ENCODE peak calls at places on chromosomes 11 and 22, in five cellular contexts. L is NCI-H1105, E is anterior cingulate cortex, W is Ammon's horn, D is lung. Q is an unnamed sample.

GRCh38 chr11:9577551-9577950 is 4.1 kb downstream of the WEE1 start:
- DNase-seq in L (no peak), E (no peak), W (no peak), D (no peak), Q (no peak)

GRCh38 chr11:57357827-57358226 is 19.7 kb downstream of the P2RX3 start:
- DNase-seq in L (no peak), E (no peak), W (no peak), D (no peak), Q (no peak)

GRCh38 chr11:10607462-10607861 is 39.0 kb upstream of the LYVE1 start:
- DNase-seq in L (no peak), E (no peak), W (no peak), D (peak), Q (no peak)

GRCh38 chr22:46263208-46263575 is at the start of gene PKDREJ:
- DNase-seq in L (no peak), E (no peak), W (no peak), D (no peak), Q (no peak)

GRCh38 chr11:3382613-3383275 is 3.8 kb upstream of the ZNF195 start:
- DNase-seq in L (no peak), E (no peak), W (no peak), D (no peak), Q (no peak)

GRCh38 chr22:47357493-47357892 is 595.0 kb downstream of the TBC1D22A start:
- DNase-seq in L (no peak), E (no peak), W (no peak), D (no peak), Q (no peak)

GRCh38 chr11:109378049-109378448 is 43.9 kb upstream of the C11orf87 start:
- DNase-seq in L (no peak), E (no peak), W (no peak), D (no peak), Q (no peak)

GRCh38 chr11:11946180-11946579 is 62.2 kb downstream of the DKK3 start:
- DNase-seq in L (no peak), E (no peak), W (no peak), D (no peak), Q (no peak)

GRCh38 chr11:88398372-88399140 is 61.0 kb upstream of the CTSC start:
- DNase-seq in L (no peak), E (no peak), W (no peak), D (no peak), Q (no peak)

Q was measured in SK-N-SH.